ENCODE peak calls at places on chromosomes 5 and 9, in five cellular contexts. U, I, V, M and B are unnamed samples. For H3K4me1, the result is how much of the 10 kb centered on the place peaks cover.

GRCh38 chr5:53956632-53957031 is 353.7 kb downstream of the ARL15 start:
- DNase-seq in U (no peak), I (no peak), V (no peak), M (no peak), B (no peak)

GRCh38 chr5:31537349-31537748 is 5.2 kb downstream of the C5orf22 start:
- DNase-seq in U (no peak), I (no peak), V (no peak), M (no peak), B (no peak)

GRCh38 chr5:72378636-72379289 is 58.6 kb downstream of the PTCD2 start:
- DNase-seq in U (no peak), I (peak), V (no peak), M (peak), B (no peak)

GRCh38 chr5:117982691-117983090 is 1005.7 kb downstream of the DTWD2 start:
- DNase-seq in U (no peak), I (no peak), V (no peak), M (no peak), B (no peak)

GRCh38 chr5:167171056-167171455 is 1120.4 kb upstream of the WWC1 start:
- DNase-seq in U (no peak), I (no peak), V (no peak), M (no peak), B (no peak)

GRCh38 chr9:94127806-94128205 is 43.5 kb downstream of the PTPDC1 start:
- DNase-seq in U (no peak), I (no peak), V (no peak), M (no peak), B (no peak)

GRCh38 chr9:129164246-129164930 is 13.7 kb downstream of the IER5L start:
- DNase-seq in U (no peak), I (no peak), V (no peak), M (peak), B (no peak)

GRCh38 chr5:38104497-38105230 is 153.7 kb upstream of the EGFLAM start:
- DNase-seq in U (no peak), I (no peak), V (no peak), M (no peak), B (no peak)

GRCh38 chr5:135426102-135427082 is 20.8 kb downstream of the DCANP1 start:
- DNase-seq in U (peak), I (no peak), V (peak), M (peak), B (no peak)

GRCh38 chr5:114665551-114665950 is 303.7 kb downstream of the KCNN2 start:
- DNase-seq in U (no peak), I (no peak), V (no peak), M (no peak), B (no peak)

GRCh38 chr9:12819436-12820185 is 44.8 kb downstream of the LURAP1L start:
- DNase-seq in U (peak), I (peak), V (no peak), M (peak), B (no peak)

GRCh38 chr5:73280821-73281746 is 108.1 kb downstream of the TMEM174 start:
- DNase-seq in U (peak), I (peak), V (no peak), M (peak), B (no peak)

GRCh38 chr9:84322830-84323229 is 17.7 kb downstream of the SLC28A3 start:
- DNase-seq in U (no peak), I (no peak), V (no peak), M (peak), B (no peak)

GRCh38 chr9:12935714-12936113 is 160.9 kb downstream of the LURAP1L start:
- DNase-seq in U (no peak), I (no peak), V (no peak), M (peak), B (no peak)

GRCh38 chr5:102778478-102778877 is 23.4 kb downstream of the PAM start:
- DNase-seq in U (no peak), I (no peak), V (no peak), M (peak), B (no peak)

GRCh38 chr5:67677422-67677970 is 480.9 kb upstream of the CD180 start:
- DNase-seq in U (no peak), I (no peak), V (no peak), M (no peak), B (no peak)

DNA sequence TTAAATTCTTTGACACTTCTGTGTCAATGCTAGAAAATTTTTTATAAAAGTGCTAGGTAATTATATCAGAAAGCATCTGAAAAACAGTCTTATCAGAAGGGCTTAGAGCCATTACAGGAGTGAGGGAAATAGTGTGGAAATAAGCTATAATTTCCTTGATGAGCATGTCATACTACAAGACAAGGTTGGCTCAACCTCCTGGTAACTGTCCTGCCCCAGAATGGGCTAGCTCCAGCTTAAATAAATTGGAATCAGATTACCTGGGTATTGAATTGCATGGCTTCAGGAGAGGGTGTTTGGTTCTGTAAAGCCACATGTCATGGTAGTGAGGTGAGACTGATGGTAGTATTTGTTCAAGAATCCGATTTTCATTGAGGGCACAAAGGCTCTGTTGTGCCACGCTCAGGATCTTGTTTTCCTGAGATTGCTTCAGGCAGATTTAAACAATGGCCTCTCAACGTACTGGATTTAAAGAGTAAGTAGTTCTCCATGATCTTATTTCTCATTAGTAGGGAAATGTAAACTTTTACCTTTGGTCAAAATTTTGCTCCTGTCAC is 21.1 kb downstream of the TRIO start:
- DNase-seq in U (no peak), I (no peak), V (no peak), M (no peak), B (no peak)
- H3K4me1 ChIP-seq in U (half or more), I (under half), V (under half), M (half or more), B (under half)

GRCh38 chr5:34684281-34684979 is 28.3 kb downstream of the RAI14 start:
- DNase-seq in U (peak), I (no peak), V (no peak), M (peak), B (no peak)
- H3K27ac ChIP-seq in U (no peak), I (no peak), V (no peak), M (peak), B (no peak)

DNA sequence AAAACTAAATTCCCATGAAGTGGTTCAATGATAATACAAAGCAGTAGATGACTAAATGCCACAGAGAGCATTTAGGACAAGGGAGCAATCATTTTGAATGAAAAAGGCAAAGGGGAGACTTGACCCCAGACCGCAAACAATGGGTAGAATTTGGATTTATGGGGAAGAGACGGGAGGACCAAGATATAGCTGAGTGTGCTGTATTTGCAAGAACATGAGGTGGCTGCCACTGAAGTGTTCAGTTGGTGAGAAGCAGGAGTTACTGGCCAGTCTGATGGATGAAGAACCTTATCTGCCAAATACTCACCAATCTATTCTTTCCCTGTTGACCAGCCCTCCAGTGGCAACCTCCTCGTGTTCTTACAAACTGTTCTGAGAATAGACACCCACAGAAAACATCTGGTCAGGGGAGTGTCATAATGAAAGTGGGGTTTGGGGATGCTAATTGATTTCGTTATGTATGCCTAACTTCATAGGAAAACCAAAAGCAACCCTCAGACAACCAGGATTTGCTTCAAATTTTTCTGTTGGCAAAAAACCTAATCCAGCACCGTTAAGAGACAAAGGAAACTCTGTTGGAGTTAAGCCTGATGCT is 19.8 kb downstream of the TDRD7 start:
- DNase-seq in U (no peak), I (no peak), V (no peak), M (no peak), B (no peak)
- H3K4me3 ChIP-seq in U (no peak), I (no peak), V (no peak), M (no peak), B (no peak)

DNA sequence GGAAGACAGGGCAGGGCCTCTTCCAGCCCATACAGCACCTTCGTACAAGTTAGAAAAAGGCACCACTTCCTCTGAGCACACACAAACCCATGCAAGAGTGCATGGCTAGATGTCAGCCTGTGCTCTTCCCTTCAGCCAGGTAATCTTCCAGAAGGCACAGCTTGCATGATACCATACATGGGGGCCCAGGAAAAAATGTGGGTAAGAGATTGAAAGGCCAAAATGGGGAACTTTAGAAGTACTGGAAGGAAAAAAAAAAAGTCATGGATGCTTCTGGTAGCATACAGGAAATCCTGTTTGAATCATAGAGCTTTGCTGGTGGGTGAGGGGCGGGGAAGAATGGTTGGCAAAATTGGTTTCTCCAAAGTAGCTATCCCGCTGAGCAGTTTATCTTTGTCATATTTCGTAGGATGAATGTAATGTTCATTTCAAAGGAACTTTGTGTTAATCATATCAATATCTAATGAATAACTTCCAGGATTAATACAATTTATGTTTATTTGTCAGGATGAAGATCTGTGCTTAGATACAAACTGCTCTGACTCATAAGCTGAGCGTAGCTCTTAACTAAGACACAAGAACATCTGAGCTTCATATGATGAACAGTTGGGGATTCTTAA is 78.2 kb upstream of the MAP3K1 start:
- DNase-seq in U (no peak), I (no peak), V (no peak), M (peak), B (peak)
- H3K4me1 ChIP-seq in U (under half), I (under half), V (half or more), M (under half), B (under half)

DNA sequence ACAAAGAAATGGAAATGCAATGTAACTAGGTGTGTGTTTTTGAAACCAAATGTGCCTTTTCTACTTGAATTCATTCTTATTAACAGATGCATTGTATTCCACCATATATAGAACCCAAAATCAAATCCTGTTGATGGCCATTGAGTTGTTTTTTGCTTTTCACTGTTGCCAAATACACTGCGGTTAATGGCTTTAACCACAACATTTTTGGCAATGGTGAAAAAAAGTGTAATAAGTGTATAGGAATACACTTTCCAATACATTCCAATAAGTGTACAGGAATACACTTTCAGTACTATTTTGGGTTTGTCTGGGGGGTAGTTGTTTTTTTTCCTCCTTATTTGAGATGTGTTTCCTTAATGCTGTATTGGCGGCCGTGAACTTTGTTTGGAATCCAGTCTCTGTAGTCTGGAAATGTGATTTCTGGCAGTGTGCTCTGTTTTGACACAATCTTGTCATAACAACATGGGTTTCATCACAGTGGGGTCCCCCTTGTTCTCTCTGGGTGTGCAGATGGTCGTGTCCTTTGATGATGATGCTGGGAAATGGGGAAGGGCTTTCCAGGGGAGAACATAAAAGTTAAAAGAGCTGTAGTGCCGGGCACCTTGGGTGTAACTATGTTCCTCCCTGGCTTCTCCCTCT is 44.5 kb downstream of the RCL1 start:
- DNase-seq in U (no peak), I (no peak), V (no peak), M (peak), B (no peak)
- H3K27ac ChIP-seq in U (no peak), I (peak), V (no peak), M (peak), B (no peak)

DNA sequence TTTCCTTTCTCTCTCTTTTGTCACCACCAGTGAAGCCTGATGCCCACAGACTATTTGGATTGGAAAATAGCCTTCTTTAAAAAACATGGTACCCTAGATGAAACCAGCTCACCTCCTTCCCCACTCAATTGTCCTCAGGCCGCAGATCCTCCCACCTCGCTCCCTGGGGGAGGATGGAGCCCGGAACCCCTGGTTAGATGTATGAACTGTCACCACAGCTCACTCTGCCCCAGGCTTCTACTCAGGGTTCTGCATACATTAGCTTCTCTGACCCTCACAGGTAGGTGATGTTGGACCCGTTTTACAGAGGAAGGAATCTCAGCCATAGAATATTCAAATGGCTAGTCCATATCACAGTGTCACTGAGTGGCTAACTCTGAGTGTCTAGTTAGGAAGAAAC is 1.8 kb downstream of the MAMDC2 start:
- DNase-seq in U (no peak), I (no peak), V (no peak), M (no peak), B (no peak)
- H3K4me3 ChIP-seq in U (no peak), I (no peak), V (no peak), M (no peak), B (no peak)

DNA sequence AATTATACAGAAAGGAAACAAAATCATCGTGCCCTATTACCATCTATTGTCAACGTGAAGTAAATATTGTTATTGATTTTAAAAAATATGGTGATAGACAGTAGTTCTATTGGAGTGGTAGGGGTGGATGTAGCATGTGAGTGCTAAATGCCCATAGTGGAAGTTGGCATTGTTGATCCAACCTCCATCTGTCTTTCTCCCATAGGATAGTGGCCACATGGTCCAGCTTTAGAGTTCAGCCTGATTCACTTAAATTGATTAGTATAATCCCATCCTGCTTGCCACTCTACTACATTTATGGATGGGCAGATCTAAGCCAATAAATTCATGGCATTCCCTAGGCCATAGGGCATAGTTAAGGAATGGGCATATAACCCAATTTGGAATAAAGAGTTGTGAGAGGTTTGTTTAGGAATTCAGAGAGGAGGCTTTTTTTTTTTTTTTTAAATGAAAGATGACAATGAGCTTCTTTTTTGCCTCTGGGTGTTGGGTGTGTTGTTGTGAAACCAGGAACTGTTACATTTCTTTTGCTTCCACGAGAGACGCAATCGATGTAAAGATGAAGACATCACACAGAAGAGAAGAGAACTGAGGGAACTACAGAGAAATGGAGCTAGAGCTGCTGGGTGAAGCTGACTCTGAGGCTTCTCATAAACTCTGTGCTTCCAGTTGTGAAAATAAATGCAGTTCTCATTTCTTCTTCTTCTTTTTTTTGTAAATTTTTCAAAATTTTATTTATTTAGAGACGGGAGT is 12.5 kb upstream of the CHD1 start:
- DNase-seq in U (no peak), I (no peak), V (no peak), M (no peak), B (no peak)
- H3K4me1 ChIP-seq in U (under half), I (under half), V (under half), M (under half), B (under half)

DNA sequence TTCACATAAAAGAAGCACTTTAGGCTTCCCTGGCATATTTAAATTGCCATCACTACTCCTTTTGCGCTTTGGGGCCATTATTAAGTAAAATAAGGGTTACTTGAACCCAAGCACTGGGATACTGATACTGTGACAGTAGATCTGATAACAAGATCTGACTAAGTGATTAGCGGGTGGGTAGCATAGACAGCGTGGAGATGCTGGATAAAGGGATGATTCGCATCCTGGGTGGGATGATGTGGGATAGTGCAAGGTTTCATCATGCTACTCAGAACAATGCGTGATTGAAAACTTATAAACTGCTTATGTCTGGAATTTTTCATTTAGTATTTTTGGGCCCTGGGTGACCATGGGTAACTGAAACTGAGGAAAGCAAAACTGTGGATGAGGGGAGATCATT is 75.1 kb downstream of the PTTG1 start:
- DNase-seq in U (no peak), I (no peak), V (no peak), M (peak), B (no peak)
- H3K27ac ChIP-seq in U (no peak), I (no peak), V (no peak), M (no peak), B (no peak)

DNA sequence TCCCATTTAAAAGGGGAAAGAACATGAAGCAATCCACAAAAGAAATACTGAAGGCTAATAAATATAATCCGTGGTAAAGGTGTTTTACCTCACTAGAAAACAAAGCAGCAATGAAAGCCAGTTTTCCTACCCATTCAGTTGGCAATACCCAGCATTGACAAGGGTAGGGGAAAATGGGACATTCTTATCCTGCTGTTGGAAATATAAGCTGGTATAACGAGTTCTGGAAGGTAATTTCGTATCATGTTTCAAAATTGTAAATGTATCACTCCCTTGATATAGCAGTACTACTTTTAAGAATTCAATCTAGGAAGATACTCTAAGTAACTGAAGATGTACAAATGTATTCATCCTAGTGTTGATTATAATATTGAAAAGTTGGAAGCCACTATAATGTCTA is 22.9 kb upstream of the RALGPS1 start:
- DNase-seq in U (no peak), I (no peak), V (no peak), M (no peak), B (no peak)
- H3K4me3 ChIP-seq in U (no peak), I (no peak), V (no peak), M (no peak), B (no peak)

GRCh38 chr5:59037041-59037440 is 454.2 kb downstream of the RAB3C start:
- DNase-seq in U (no peak), I (no peak), V (no peak), M (no peak), B (no peak)

GRCh38 chr5:59035681-59036080 is 452.8 kb downstream of the RAB3C start:
- DNase-seq in U (no peak), I (no peak), V (no peak), M (no peak), B (no peak)

GRCh38 chr5:59036274-59036961 is 453.5 kb downstream of the RAB3C start:
- DNase-seq in U (peak), I (peak), V (peak), M (peak), B (no peak)

GRCh38 chr5:59037453-59038168 is 454.7 kb downstream of the RAB3C start:
- DNase-seq in U (no peak), I (no peak), V (no peak), M (no peak), B (no peak)

DNA sequence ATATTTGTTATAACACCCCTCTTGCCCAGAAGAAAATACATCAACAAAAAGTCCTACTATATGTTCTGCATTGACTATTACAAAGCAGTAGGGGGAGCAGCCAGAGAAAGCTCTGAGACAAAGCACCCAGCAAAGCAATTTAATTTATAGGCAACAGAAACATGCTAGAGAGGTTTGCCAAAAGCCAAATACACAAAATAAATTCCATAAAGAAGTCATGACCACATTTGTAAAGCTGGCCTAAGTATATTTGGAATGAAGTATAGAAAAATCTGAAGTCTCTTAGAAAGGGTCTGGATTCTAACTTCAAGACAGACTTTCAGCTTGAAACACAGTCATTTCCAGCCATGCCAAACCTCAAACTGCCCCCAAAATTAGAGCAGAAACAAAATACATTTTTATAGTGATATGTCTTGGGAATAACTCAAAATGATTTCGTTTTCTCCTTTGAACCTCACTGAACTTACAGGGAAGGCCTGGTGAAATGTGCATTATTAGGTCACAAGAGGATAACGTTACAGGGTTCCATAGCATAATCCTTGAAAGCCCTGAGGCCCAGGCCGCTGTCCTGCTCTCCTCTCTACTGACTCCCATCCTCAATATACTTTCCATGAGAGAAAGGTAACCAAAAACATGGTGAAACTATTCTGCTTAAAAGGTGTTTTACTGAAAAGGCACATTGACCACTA is 451.8 kb downstream of the RAB3C start:
- DNase-seq in U (no peak), I (no peak), V (peak), M (peak), B (peak)
- H3K4me1 ChIP-seq in U (under half), I (under half), V (under half), M (under half), B (under half)